ENCODE peak calls at places on chromosomes 5 and 9, in eight cellular contexts. B, Q, C, T, P, D, R and H are unnamed samples. For H3K4me1, the result is how much of the 10 kb centered on the place peaks cover.

GRCh38 chr9:14221119-14221518 is 92.8 kb downstream of the NFIB start:
- DNase-seq in B (no peak), Q (no peak), C (peak), T (no peak), P (no peak), D (no peak), R (no peak), H (no peak)

GRCh38 chr5:78537821-78538220 is 110.8 kb downstream of the LHFPL2 start:
- DNase-seq in B (no peak), Q (no peak), C (peak), T (no peak), P (peak), D (peak), R (no peak), H (no peak)

GRCh38 chr5:82886911-82887310 is 190.3 kb downstream of the TMEM167A start:
- DNase-seq in B (no peak), Q (no peak), C (peak), T (no peak), P (no peak), D (no peak), R (no peak), H (no peak)

GRCh38 chr5:151222769-151223446 is 984 bp downstream of the CCDC69 start:
- DNase-seq in B (no peak), Q (peak), C (no peak), T (peak), P (peak), D (no peak), R (no peak), H (no peak)

GRCh38 chr5:155728857-155729683 is 597.9 kb upstream of the SGCD start:
- DNase-seq in B (no peak), Q (peak), C (no peak), T (no peak), P (no peak), D (no peak), R (no peak), H (no peak)

GRCh38 chr9:70177121-70177520 is 81.7 kb upstream of the SMC5 start:
- DNase-seq in B (no peak), Q (no peak), C (peak), T (no peak), P (no peak), D (no peak), R (no peak), H (no peak)

GRCh38 chr9:128245293-128246151 is 30.3 kb downstream of the GOLGA2 start:
- DNase-seq in B (no peak), Q (no peak), C (peak), T (peak), P (peak), D (no peak), R (no peak), H (no peak)

GRCh38 chr5:39570418-39571027 is 145.7 kb upstream of the DAB2 start:
- DNase-seq in B (no peak), Q (no peak), C (peak), T (no peak), P (no peak), D (peak), R (no peak), H (no peak)

GRCh38 chr5:60671899-60672692 is 27.9 kb downstream of the DEPDC1B start:
- DNase-seq in B (no peak), Q (no peak), C (no peak), T (no peak), P (no peak), D (no peak), R (no peak), H (no peak)

GRCh38 chr5:43425965-43426364 is 13.8 kb upstream of the CCL28 start:
- DNase-seq in B (peak), Q (no peak), C (peak), T (no peak), P (no peak), D (no peak), R (no peak), H (no peak)

GRCh38 chr5:32771037-32771436 is 59.9 kb downstream of the NPR3 start:
- DNase-seq in B (no peak), Q (no peak), C (no peak), T (no peak), P (no peak), D (no peak), R (no peak), H (no peak)

GRCh38 chr9:107833295-107833694 is 343.7 kb upstream of the KLF4 start:
- DNase-seq in B (no peak), Q (no peak), C (peak), T (no peak), P (no peak), D (no peak), R (no peak), H (no peak)

GRCh38 chr5:138502121-138502520 is 36.8 kb downstream of the EGR1 start:
- DNase-seq in B (no peak), Q (peak), C (no peak), T (no peak), P (no peak), D (no peak), R (peak), H (no peak)

GRCh38 chr5:175809531-175810121 is 61.8 kb upstream of the CPLX2 start:
- DNase-seq in B (no peak), Q (no peak), C (peak), T (no peak), P (no peak), D (peak), R (no peak), H (no peak)

GRCh38 chr5:56858777-56859442 is 43.6 kb downstream of the MAP3K1 start:
- DNase-seq in B (no peak), Q (no peak), C (no peak), T (no peak), P (no peak), D (no peak), R (no peak), H (no peak)

GRCh38 chr9:33818832-33819500 is 2.0 kb downstream of the UBE2R2 start:
- DNase-seq in B (no peak), Q (no peak), C (peak), T (no peak), P (no peak), D (no peak), R (no peak), H (no peak)

GRCh38 chr5:72600401-72600981 is 93.3 kb upstream of the ZNF366 start:
- DNase-seq in B (no peak), Q (no peak), C (peak), T (no peak), P (no peak), D (peak), R (no peak), H (no peak)
- H3K4me1 ChIP-seq in B (under half), Q (under half), C (under half), T (under half), P (under half), D (under half), R (under half), H (half or more)

GRCh38 chr9:105447814-105448812 is at the start of gene FSD1L:
- DNase-seq in B (peak), Q (peak), C (peak), T (peak), P (peak), D (peak), R (peak), H (no peak)
- TF ChIP-seq POLR2A in B (no peak), Q (peak), C (peak), T (peak), P (no peak), D (peak), R (no peak), H (no peak)

GRCh38 chr9:89374176-89374575 is 55.9 kb downstream of the SECISBP2 start:
- DNase-seq in B (no peak), Q (no peak), C (peak), T (no peak), P (no peak), D (no peak), R (no peak), H (no peak)
- H3K27ac ChIP-seq in B (no peak), Q (no peak), C (no peak), T (no peak), P (no peak), D (no peak), R (no peak), H (no peak)

GRCh38 chr5:72510610-72511121 is 3.5 kb upstream of the ZNF366 start:
- DNase-seq in B (no peak), Q (peak), C (peak), T (peak), P (peak), D (no peak), R (no peak), H (no peak)
- H3K4me1 ChIP-seq in B (under half), Q (half or more), C (under half), T (under half), P (under half), D (under half), R (under half), H (under half)

GRCh38 chr9:93210324-93210973 is 26.5 kb downstream of the WNK2 start:
- DNase-seq in B (no peak), Q (no peak), C (no peak), T (no peak), P (no peak), D (no peak), R (no peak), H (no peak)

GRCh38 chr9:93211654-93212001 is 27.7 kb downstream of the WNK2 start:
- DNase-seq in B (no peak), Q (no peak), C (no peak), T (no peak), P (no peak), D (no peak), R (no peak), H (no peak)

GRCh38 chr9:93212409-93212808 is 28.5 kb downstream of the WNK2 start:
- DNase-seq in B (no peak), Q (no peak), C (no peak), T (no peak), P (no peak), D (no peak), R (no peak), H (no peak)

GRCh38 chr9:93209576-93210323 is 25.8 kb downstream of the WNK2 start:
- DNase-seq in B (no peak), Q (no peak), C (no peak), T (no peak), P (no peak), D (no peak), R (no peak), H (no peak)

DNA sequence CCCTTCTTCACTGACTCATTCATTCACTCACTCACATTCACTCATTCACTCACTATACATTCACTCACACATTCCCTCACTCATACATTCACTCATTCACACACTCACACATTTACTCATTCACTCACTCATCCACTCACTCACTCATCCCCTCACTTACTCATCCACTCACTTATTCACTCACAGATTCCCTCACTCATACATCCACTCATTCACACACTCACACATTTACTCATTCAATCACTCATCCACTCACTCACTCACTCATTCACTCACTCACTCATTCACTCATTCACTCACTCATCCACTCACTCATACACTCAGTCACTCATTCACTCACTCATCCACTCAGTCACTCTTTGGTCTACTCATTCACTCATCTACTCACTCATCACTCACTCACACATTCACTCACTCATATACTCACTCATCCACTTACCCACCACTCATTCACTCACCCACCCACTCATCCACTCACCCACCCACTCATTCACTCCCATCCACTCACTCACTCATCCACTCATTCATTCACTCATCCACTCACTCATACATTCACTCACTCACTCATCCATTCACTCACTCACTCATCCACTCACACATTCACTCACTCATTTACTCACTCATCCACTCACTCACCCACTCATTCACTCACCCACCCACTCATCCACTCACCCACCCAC is 27.2 kb downstream of the WNK2 start:
- DNase-seq in B (no peak), Q (no peak), C (no peak), T (no peak), P (no peak), D (no peak), R (no peak), H (no peak)
- TF ChIP-seq POLR2A in B (no peak), Q (no peak), C (no peak), T (no peak), P (no peak), D (no peak), R (no peak), H (no peak)